ENCODE peak calls at places on chromosomes 7 and 10, in seven cellular contexts. B, C, M, X, F, R and E are unnamed samples.

GRCh38 chr7:135239263-135239662 is 5.6 kb downstream of the STRA8 start:
- DNase-seq in R (no peak), M (no peak), C (no peak), F (no peak), X (no peak), B (no peak), E (no peak)

GRCh38 chr7:126715076-126715475 is 537.7 kb downstream of the GRM8 start:
- DNase-seq in M (no peak), X (no peak), R (no peak), F (no peak), C (no peak), B (no peak), E (no peak)

GRCh38 chr10:32954545-32955298 is 3.3 kb downstream of the ITGB1 start:
- DNase-seq in M (no peak), F (no peak), C (no peak), X (no peak), B (no peak), R (no peak), E (no peak)

GRCh38 chr10:9786576-9786975 is 1231.1 kb upstream of the CELF2 start:
- DNase-seq in R (no peak), X (no peak), M (no peak), B (no peak), F (no peak), C (no peak), E (no peak)

GRCh38 chr7:40676220-40676619 is 541.4 kb downstream of the SUGCT start:
- DNase-seq in X (no peak), F (no peak), R (no peak), C (no peak), M (no peak), B (no peak), E (no peak)

GRCh38 chr10:29804025-29804852 is 169.5 kb upstream of the SVIL start:
- DNase-seq in X (peak), R (no peak), F (no peak), M (no peak), C (peak), B (no peak), E (no peak)

GRCh38 chr10:29783211-29783947 is 148.6 kb upstream of the SVIL start:
- DNase-seq in B (no peak), F (no peak), R (no peak), X (no peak), C (no peak), M (no peak), E (no peak)

GRCh38 chr10:70362357-70362756 is 20.1 kb downstream of the LRRC20 start:
- DNase-seq in R (no peak), B (no peak), X (no peak), C (no peak), F (no peak), M (no peak), E (no peak)

GRCh38 chr10:28890121-28890950 is 213.0 kb downstream of the BAMBI start:
- DNase-seq in F (no peak), C (no peak), X (no peak), R (no peak), M (no peak), B (no peak), E (no peak)

GRCh38 chr10:63586048-63586447 is 64.8 kb downstream of the REEP3 start:
- DNase-seq in F (no peak), C (no peak), X (no peak), R (no peak), M (no peak), B (no peak), E (no peak)

GRCh38 chr10:110137142-110137545 is 70.3 kb upstream of the MXI1 start:
- DNase-seq in X (no peak), F (peak), C (no peak), R (peak), M (no peak), B (no peak), E (peak)

GRCh38 chr7:96093435-96093834 is 228.5 kb downstream of the SLC25A13 start:
- DNase-seq in B (no peak), R (no peak), C (no peak), F (no peak), X (no peak), M (no peak), E (no peak)

GRCh38 chr7:28024786-28025334 is 155.7 kb downstream of the JAZF1 start:
- DNase-seq in M (no peak), R (no peak), X (no peak), C (no peak), F (no peak), B (no peak), E (no peak)

GRCh38 chr10:84540617-84541288 is 212.4 kb downstream of the CCSER2 start:
- DNase-seq in F (peak), X (peak), R (no peak), M (no peak), B (peak), C (peak), E (peak)

GRCh38 chr10:114239994-114240345 is 916 bp downstream of the VWA2 start:
- DNase-seq in X (no peak), B (no peak), M (no peak), R (no peak), C (no peak), F (no peak), E (no peak)
- H3K4me3 ChIP-seq in X (no peak), B (no peak), M (peak), R (no peak), C (peak), F (no peak), E (no peak)

DNA sequence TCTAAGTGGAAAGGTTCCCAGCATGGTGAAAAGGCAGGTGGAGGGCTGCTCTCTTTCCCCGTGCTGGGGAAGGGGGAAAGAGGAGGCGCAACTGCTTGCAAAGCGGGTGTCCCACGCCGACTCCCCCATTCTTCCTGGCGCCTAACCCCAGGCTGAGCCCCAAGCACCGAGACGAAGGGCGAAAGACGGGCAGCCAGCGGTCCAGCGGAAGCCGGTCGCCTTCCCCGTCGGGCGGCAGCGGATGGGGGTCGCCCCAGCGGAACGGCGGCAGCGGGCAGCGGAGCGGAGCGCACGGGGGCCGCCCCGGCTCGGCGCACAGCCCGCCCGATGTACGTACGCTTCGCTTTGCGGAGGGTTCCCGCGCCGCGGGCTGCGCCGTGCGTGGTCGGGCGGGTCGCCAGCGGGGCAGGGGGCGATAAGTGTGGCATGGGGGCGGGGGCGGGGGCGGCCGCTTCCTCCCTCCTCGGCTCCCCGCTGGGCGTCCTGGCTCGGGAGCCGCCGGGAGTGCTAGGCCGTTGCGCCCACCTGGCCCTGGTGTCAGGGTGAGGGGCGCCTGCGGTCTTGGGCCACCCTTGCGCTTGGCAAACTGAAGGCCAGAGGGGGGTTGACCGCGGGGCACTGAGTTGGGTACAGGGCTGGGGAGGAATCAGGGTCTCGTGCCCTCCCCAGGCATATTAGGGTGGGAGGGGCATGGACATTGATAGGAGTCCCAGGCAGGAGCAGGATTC is 35.2 kb upstream of the HSPB1 start:
- DNase-seq in C (no peak), F (no peak), X (no peak), M (no peak), R (no peak), B (no peak), E (no peak)
- H3K4me3 ChIP-seq in C (no peak), F (no peak), X (peak), M (peak), R (peak), B (peak), E (peak)

GRCh38 chr7:113421696-113422330 is 303.5 kb upstream of the SMIM30 start:
- DNase-seq in M (peak), B (peak), R (peak), X (peak), C (peak), F (peak), E (peak)
- H3K4me3 ChIP-seq in M (no peak), B (no peak), R (no peak), X (no peak), C (no peak), F (no peak), E (no peak)

GRCh38 chr7:35249537-35249907 is 4.4 kb downstream of the TBX20 start:
- DNase-seq in X (no peak), B (no peak), C (no peak), M (no peak), R (no peak), F (no peak), E (no peak)
- H3K4me3 ChIP-seq in X (no peak), B (no peak), C (no peak), M (no peak), R (no peak), F (no peak), E (no peak)

GRCh38 chr7:123824754-123825067 is 20.3 kb upstream of the HYAL4 start:
- DNase-seq in C (no peak), R (no peak), X (no peak), M (no peak), F (no peak), B (no peak), E (no peak)

GRCh38 chr7:123823898-123824753 is 20.8 kb upstream of the HYAL4 start:
- DNase-seq in F (peak), C (no peak), B (no peak), M (no peak), X (no peak), R (peak), E (peak)

DNA sequence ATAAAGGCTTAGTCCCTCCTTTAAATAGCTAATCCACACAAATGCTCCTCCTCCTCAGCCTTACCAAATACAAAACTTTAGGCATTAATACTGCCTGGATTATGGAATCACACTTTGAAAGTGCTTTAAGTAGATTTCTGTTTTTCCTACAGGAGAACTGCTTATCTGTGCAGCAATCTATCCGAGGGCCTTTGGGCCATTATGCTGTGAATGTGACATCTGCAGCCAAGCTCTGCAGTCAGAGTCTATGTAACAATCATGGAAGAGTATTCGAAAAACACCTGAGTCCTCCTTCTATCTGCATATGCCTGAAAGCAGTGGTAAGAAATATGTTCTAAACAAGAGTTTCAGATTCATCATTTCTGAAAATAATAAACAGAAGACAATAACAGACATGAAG is 16.2 kb upstream of the HYAL4 start:
- DNase-seq in X (no peak), R (no peak), C (no peak), M (no peak), B (no peak), F (no peak), E (no peak)
- H3K4me3 ChIP-seq in X (no peak), R (no peak), C (no peak), M (no peak), B (no peak), F (no peak), E (no peak)

DNA sequence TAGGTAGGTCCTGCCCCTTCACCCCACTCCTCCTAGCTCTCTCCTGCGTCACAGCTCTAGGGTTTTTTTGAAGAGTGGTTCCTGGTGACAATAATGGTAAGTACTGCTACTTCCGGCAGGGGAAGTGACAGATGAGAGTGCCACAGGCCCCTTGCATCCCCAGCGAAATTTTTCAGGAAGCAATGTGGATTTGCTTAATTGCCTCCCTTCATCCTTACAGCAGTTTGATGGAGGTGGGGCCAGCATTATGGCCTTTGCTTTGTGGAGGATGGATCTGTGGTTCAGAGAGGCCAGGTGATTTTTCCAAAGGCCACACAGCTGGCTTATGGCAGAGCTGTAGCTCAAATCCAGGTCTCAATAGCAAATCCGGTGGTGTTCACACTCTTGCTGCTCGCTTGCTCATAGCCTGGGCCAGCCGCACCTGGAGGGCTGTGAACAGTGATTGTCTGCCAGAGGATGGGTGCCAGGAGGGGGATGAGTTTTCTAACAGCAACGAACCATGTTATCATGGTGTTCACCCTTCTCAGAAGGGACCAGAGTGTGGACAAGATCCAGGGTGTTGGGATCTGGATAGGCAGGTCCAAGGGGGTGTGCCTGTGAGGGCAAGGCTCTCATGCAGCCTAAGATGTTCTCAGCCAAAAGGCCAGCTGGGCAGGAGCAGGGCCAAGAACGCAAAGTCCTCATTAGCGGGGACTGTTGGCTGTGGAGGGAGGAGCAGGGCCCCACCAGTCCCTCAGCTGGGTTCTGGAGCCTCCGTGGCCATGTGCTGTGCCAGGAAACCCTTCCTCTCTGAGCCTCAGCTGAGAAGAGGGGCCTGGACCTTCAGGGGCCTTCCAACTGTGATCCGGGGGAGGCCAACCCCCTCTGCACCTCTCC is 89.0 kb downstream of the EMX2 start:
- DNase-seq in F (no peak), R (no peak), C (no peak), X (peak), B (no peak), M (no peak), E (no peak)
- H3K4me3 ChIP-seq in F (no peak), R (no peak), C (no peak), X (no peak), B (no peak), M (no peak), E (no peak)

GRCh38 chr10:95573953-95574604 is 12.9 kb upstream of the SORBS1 start:
- DNase-seq in M (no peak), R (no peak), B (no peak), C (peak), F (no peak), X (no peak), E (no peak)

GRCh38 chr10:95571390-95571789 is 10.2 kb upstream of the SORBS1 start:
- DNase-seq in C (peak), R (no peak), B (no peak), M (no peak), X (no peak), F (no peak), E (no peak)

GRCh38 chr10:95574649-95575365 is 13.6 kb upstream of the SORBS1 start:
- DNase-seq in F (no peak), X (no peak), B (no peak), M (no peak), R (no peak), C (peak), E (no peak)

GRCh38 chr10:95573497-95573896 is 12.3 kb upstream of the SORBS1 start:
- DNase-seq in M (no peak), C (peak), X (no peak), R (no peak), F (no peak), B (no peak), E (no peak)

GRCh38 chr10:95572451-95572850 is 11.3 kb upstream of the SORBS1 start:
- DNase-seq in X (no peak), C (peak), M (no peak), R (no peak), F (no peak), B (no peak), E (no peak)
- H3K4me3 ChIP-seq in X (peak), C (no peak), M (peak), R (no peak), F (no peak), B (no peak), E (no peak)

DNA sequence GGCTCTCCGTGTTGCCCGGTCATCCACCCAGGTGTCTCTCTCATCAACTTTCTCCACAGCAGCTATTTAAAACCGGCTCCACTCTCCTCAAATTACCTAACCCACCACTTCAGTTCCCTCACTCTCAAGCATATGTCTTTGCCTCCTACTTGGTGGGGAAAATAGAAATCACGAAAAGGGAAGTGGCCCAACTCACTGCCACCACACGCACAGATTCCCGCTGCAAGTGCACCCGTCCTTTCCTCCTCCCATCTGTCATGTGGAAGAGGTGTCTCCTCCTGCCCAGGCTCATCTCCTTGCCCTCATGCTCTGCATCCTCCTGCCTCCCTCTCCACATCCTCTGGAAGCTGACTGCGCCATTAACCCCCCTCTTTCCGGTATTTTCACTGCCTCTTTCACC is 80.8 kb upstream of the MKX start:
- DNase-seq in B (no peak), M (no peak), C (no peak), F (no peak), X (no peak), R (no peak), E (no peak)
- H3K4me3 ChIP-seq in B (no peak), M (no peak), C (no peak), F (no peak), X (no peak), R (no peak), E (no peak)

GRCh38 chr7:44310221-44310848 is 15.1 kb downstream of the CAMK2B start:
- DNase-seq in C (peak), F (no peak), M (no peak), B (no peak), R (no peak), X (peak), E (no peak)

GRCh38 chr7:44307905-44308740 is 17.3 kb downstream of the CAMK2B start:
- DNase-seq in F (no peak), R (no peak), M (no peak), X (peak), C (peak), B (peak), E (no peak)

GRCh38 chr7:44307301-44307900 is 18.0 kb downstream of the CAMK2B start:
- DNase-seq in F (no peak), B (no peak), M (no peak), R (no peak), X (peak), C (no peak), E (no peak)

GRCh38 chr7:44308741-44309270 is 16.6 kb downstream of the CAMK2B start:
- DNase-seq in X (peak), C (no peak), R (no peak), B (peak), M (no peak), F (no peak), E (no peak)

DNA sequence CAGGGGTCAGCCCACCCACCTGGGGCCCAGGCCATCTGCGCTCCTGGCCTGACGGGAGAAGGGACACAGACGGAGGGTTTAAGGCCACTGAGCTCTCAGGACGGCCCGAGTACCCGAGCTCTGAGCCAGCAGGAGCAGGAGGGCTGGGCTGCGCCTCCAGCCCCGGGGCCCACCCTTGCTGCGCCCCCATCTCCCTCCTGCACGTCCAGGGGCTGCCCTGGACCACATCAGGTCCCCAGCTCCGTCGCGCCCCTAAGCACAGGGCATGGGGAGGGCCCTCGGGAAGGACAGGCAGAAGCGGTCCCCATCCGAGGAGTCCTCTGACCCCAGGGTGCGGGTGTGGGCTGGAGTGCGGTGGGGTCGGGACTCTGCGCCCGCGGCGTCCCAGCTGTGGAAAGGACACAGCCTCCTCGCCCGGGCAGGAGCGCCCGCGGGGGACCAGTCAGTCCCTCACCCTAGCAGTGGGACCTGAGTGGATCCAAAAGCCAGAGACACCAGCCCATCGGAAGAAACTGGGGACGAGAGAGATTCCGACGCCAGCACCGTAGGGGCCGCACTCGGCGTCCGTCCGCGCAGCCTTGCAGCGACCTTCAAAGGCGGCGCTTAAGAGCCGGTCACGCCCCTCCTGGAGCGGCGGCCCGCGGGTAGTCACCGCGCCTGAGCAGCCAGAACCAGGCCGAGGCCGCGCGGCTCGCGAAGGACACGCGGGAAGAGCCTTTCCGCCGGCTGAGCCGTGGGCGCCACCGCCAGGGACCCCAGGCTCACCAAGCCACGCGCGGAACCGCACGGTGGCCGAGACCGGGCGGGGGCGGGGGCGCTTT is 15.9 kb downstream of the CAMK2B start:
- DNase-seq in C (peak), R (no peak), F (no peak), B (peak), M (no peak), X (peak), E (peak)
- H3K4me3 ChIP-seq in C (peak), R (peak), F (peak), B (peak), M (peak), X (peak), E (peak)